ENCODE peak calls at places on chromosomes 5 and 9, in six cellular contexts. V is cardiac fibroblast, D is NCI-H146, X is AG10803, K is ovary, I is globus pallidus. Q is an unnamed sample.

GRCh38 chr5:62256161-62257017 is 49.6 kb upstream of the KIF2A start:
- DNase-seq in X (no peak), V (peak; percentile 24), I (no peak), D (no peak), K (no peak), Q (peak; percentile 32)

GRCh38 chr9:33024126-33024965 is 727 bp upstream of the DNAJA1 start:
- DNase-seq in X (peak; percentile 41), V (peak; percentile 17), K (no peak), D (peak; percentile 63), I (peak; percentile 51), Q (peak; percentile 48)

GRCh38 chr5:64518784-64519183 is 13.0 kb downstream of the RGS7BP start:
- DNase-seq in D (no peak), X (no peak), I (no peak), K (no peak), V (no peak), Q (no peak)

GRCh38 chr9:133115604-133116345 is 5.3 kb downstream of the RALGDS start:
- DNase-seq in V (no peak), I (no peak), D (no peak), K (no peak), X (peak; percentile 46), Q (no peak)

GRCh38 chr5:140240987-140241706 is 61.8 kb downstream of the PFDN1 start:
- DNase-seq in V (peak; percentile 94), X (peak; percentile 88), I (peak; percentile 98), D (peak; percentile 37), K (peak; percentile 85), Q (peak; percentile 96)

GRCh38 chr5:82349651-82350050 is 71.5 kb upstream of the RPS23 start:
- DNase-seq in X (peak; percentile 55), I (no peak), K (peak; percentile 24), V (no peak), D (no peak), Q (peak; percentile 41)

GRCh38 chr5:62093981-62094380 is 212.0 kb upstream of the KIF2A start:
- DNase-seq in D (no peak), X (peak; percentile 27), K (no peak), I (peak; percentile 38), V (no peak), Q (peak; percentile 58)

GRCh38 chr9:14302405-14302804 is 11.5 kb downstream of the NFIB start:
- DNase-seq in V (no peak), I (no peak), D (no peak), X (no peak), K (no peak), Q (no peak)

GRCh38 chr5:10663531-10664183 is 97.4 kb downstream of the DAP start:
- DNase-seq in V (peak; percentile 54), I (no peak), K (no peak), D (no peak), X (peak; percentile 53), Q (peak; percentile 82)

GRCh38 chr5:96752341-96753016 is 55.3 kb downstream of the ERAP1 start:
- DNase-seq in D (peak; percentile 52), I (peak; percentile 74), K (peak; percentile 30), X (peak; percentile 61), V (peak; percentile 81), Q (peak; percentile 69)

GRCh38 chr5:126138475-126139005 is 284.7 kb upstream of the GRAMD2B start:
- DNase-seq in K (no peak), I (no peak), D (peak; percentile 29), V (peak; percentile 38), X (peak; percentile 35), Q (no peak)

GRCh38 chr9:108033976-108034964 is 544.7 kb upstream of the KLF4 start:
- DNase-seq in V (peak; percentile 84), X (peak; percentile 87), I (no peak), K (peak; percentile 53), D (no peak), Q (no peak)

GRCh38 chr5:76291305-76292077 is 111.6 kb upstream of the IQGAP2 start:
- DNase-seq in K (no peak), I (no peak), D (no peak), V (no peak), X (no peak), Q (no peak)

GRCh38 chr9:132266017-132266416 is 88.8 kb downstream of the SETX start:
- DNase-seq in K (no peak), V (no peak), I (no peak), D (no peak), X (no peak), Q (no peak)

GRCh38 chr5:180340856-180341255 is 12.3 kb downstream of the GFPT2 start:
- DNase-seq in K (no peak), D (no peak), V (peak; percentile 39), I (no peak), X (peak; percentile 43), Q (no peak)

GRCh38 chr9:134314950-134315715 is 11.1 kb upstream of the RXRA start:
- DNase-seq in X (no peak), V (no peak), I (no peak), D (no peak), K (peak; percentile 14), Q (no peak)